ENCODE peak calls at places on chromosomes 16 and 17, in six cellular contexts. L is IMR-90, H is cardiac muscle cell, U is fibroblast of mammary gland, O is HCT116, P is A549. D is an unnamed sample.

GRCh38 chr16:26058326-26058725 is 366.6 kb downstream of the HS3ST4 start:
- DNase-seq in P (no peak), U (no peak), L (no peak), H (no peak), O (no peak), D (no peak)

GRCh38 chr17:1515640-1516402 is 591 bp downstream of the INPP5K start:
- DNase-seq in O (peak; percentile 51), L (peak; percentile 91), H (peak; percentile 78), P (peak; percentile 91), U (peak; percentile 87), D (peak; percentile 90)

GRCh38 chr17:5942687-5943086 is 127.5 kb upstream of the WSCD1 start:
- DNase-seq in L (no peak), P (no peak), U (no peak), H (peak; percentile 17), O (no peak), D (no peak)

GRCh38 chr17:68020451-68020779 is 15.1 kb upstream of the KPNA2 start:
- DNase-seq in U (peak; percentile 10), L (no peak), P (no peak), O (no peak), H (no peak), D (no peak)

GRCh38 chr17:15101175-15101574 is 164.0 kb downstream of the PMP22 start:
- DNase-seq in H (no peak), U (no peak), L (no peak), O (no peak), P (no peak), D (no peak)

GRCh38 chr17:27782791-27783206 is 17.5 kb downstream of the NOS2 start:
- DNase-seq in P (no peak), O (no peak), U (no peak), L (no peak), H (no peak), D (no peak)

GRCh38 chr16:29984137-29984763 is 10.6 kb downstream of the TAOK2 start:
- DNase-seq in P (no peak), H (no peak), L (no peak), U (no peak), O (no peak), D (no peak)

GRCh38 chr17:1110844-1111598 is 68.8 kb downstream of the ABR start:
- DNase-seq in H (peak; percentile 50), U (peak; percentile 85), O (peak; percentile 88), L (peak; percentile 91), P (peak; percentile 90), D (peak; percentile 82)

GRCh38 chr17:65485388-65486299 is 75.8 kb downstream of the AXIN2 start:
- DNase-seq in L (no peak), O (no peak), P (no peak), H (no peak), U (peak; percentile 18), D (no peak)

GRCh38 chr16:77298638-77299360 is 99.6 kb downstream of the SYCE1L start:
- DNase-seq in O (no peak), P (peak; percentile 52), H (no peak), L (peak; percentile 88), U (peak; percentile 95), D (peak; percentile 94)

GRCh38 chr17:20982589-20983358 is 60.0 kb downstream of the USP22 start:
- DNase-seq in L (no peak), U (no peak), O (no peak), P (no peak), H (no peak), D (no peak)

GRCh38 chr16:2785101-2785991 is 2.0 kb downstream of the PRSS33 start:
- DNase-seq in U (no peak), P (no peak), H (no peak), O (no peak), L (no peak), D (no peak)

DNA sequence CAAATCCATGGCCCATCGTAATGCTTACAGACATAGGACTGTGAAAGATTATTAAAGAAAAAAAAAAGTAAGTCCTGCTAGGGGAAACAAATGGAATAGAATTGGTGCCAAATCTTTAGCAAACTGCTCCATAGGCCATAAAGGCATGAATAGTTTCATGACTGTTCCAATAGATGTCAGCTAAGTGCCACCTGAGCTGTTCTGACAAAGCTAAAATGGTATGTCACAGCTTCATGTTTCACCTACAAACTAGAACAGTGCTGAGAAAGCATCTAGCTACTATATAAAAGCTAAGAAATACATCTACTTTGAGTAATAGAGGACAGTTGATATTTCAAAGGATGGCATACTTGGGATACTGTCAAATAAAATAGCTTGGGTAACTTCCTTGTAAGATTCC is 771.6 kb upstream of the CA10 start:
- DNase-seq in O (no peak), P (no peak), U (no peak), H (no peak), L (no peak), D (no peak)
- H3K4me3 ChIP-seq in O (no peak overlapping the region), P (no peak overlapping the region), U (no peak overlapping the region), H (no peak overlapping the region), L (no peak overlapping the region), D (no peak overlapping the region)

GRCh38 chr17:11268176-11268575 is 27.2 kb downstream of the SHISA6 start:
- DNase-seq in H (no peak), L (no peak), U (no peak), P (no peak), O (no peak), D (no peak)

GRCh38 chr17:11269210-11269609 is 28.2 kb downstream of the SHISA6 start:
- DNase-seq in H (no peak), P (no peak), U (no peak), L (no peak), O (no peak), D (no peak)

GRCh38 chr17:11264183-11264871 is 23.3 kb downstream of the SHISA6 start:
- DNase-seq in P (peak; percentile 15), U (peak; percentile 3), O (peak; percentile 0), L (no peak), H (no peak), D (no peak)
- TF ChIP-seq CTCF in P (peak; percentile 21), U (peak; percentile 27), O (peak; percentile 56), L (no peak), H (no peak), D (peak; percentile 15)

GRCh38 chr16:46891910-46892309 is 7.7 kb downstream of the GPT2 start:
- DNase-seq in U (no peak), O (no peak), L (no peak), H (no peak), P (no peak), D (no peak)

GRCh38 chr16:46895399-46896313 is 11.5 kb downstream of the GPT2 start:
- DNase-seq in P (no peak), H (no peak), U (no peak), O (no peak), L (no peak), D (no peak)

GRCh38 chr16:46896314-46896968 is 12.3 kb downstream of the GPT2 start:
- DNase-seq in P (no peak), O (no peak), L (peak; percentile 29), U (peak; percentile 41), H (no peak), D (no peak)

GRCh38 chr16:46897471-46897870 is 13.3 kb downstream of the GPT2 start:
- DNase-seq in U (no peak), P (no peak), O (no peak), H (no peak), L (no peak), D (no peak)

GRCh38 chr16:46894011-46894672 is 10.0 kb downstream of the GPT2 start:
- DNase-seq in P (no peak), H (no peak), U (peak; percentile 44), L (peak; percentile 7), O (no peak), D (no peak)
- H3K4me3 ChIP-seq in P (no peak overlapping the region), H (no peak overlapping the region), U (no peak overlapping the region), L (no peak overlapping the region), O (no peak overlapping the region), D (no peak overlapping the region)

GRCh38 chr17:17500999-17501605 is 4.9 kb upstream of the RASD1 start:
- DNase-seq in P (no peak), H (no peak), O (no peak), L (no peak), U (no peak), D (no peak)
- TF ChIP-seq CTCF in P (no peak), H (no peak), O (peak; percentile 53), L (no peak), U (peak; percentile 17), D (no peak)

DNA sequence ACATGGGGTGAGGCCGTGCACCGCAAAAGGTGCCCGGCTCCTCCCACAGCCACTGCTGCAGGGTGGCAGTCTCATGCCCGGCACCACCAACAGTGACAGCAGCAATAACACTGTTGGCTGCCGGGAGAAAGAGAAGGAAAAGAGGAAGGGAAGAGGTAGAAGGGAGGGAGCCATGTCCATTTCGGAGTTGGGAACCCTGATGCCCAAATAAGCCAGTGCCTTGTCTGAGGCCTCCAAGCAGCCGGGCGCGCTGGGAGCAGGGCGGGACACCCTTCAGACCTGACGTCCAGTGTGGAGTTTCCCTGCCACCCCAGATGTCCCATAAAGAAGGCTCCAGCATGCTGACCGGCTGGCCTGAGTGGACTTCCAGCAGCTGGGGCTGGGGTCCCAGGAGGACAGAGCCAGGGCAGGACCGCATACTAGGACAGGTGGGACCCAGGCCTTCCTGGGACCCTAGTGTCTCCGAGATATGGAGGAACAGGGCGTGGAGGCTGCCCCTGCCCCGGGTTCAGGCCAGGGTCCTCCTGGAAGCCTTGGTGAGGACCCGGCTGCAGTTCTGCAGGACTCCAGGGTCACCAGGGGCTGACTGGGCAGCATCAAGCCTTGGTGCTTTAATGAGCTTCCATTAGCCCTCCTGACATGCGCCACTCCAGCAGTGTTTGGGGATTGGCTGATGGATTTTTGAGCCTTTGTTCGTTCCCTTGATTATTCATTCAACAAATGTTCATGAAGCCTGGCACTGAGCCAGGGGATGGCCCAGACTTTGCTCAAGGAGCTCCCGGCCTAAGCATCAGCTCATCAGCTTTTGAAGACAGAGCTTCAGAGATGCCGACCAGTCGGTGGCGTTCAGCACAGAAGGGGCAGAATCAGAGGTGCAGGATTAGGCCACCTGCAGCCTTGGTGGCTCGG is 223.6 kb upstream of the CIBAR2 start:
- DNase-seq in P (no peak), H (no peak), L (peak; percentile 52), O (no peak), U (peak; percentile 50), D (no peak)
- H3K4me3 ChIP-seq in P (no peak overlapping the region), H (no peak overlapping the region), L (no peak overlapping the region), O (no peak overlapping the region), U (no peak overlapping the region), D (no peak overlapping the region)

DNA sequence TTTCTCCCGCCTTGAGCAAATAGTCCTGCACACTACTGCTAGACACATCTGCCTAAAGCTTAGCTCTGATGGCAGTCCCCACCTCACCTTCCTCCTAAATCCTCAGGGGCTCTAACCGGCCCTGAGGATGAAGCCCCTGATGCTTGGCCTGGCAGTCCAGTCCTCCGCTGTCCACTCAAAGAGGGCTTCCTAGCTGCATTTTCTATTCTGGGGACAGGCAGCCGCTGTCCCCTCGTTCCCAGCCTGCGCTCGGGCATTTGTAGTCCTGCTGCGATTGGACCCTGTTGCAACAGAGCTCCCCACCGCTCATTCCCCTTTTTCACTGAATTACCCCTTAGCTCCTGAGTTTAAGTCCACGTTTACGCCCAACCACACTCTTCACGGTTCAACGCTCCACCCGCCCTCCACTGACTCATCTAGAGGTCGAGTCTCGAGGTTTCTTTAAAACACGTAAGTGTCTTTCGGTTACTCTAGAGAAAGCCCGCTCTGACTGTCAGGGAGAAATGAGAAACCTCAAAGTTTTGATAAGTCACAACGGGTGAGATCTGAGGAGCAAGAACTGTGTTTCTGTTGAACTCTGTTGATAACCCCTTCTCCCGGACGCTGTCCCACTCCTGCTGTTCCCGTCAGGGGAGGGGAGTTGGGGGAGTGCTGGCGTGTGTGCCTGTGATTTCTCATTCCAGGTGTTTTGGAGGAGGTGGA is 4.5 kb downstream of the CCR7 start:
- DNase-seq in U (peak; percentile 84), H (no peak), P (no peak), O (no peak), L (peak; percentile 57), D (no peak)
- TF ChIP-seq CTCF in U (no peak), H (no peak), P (no peak), O (no peak), L (no peak), D (no peak)

GRCh38 chr17:29019475-29020181 is 13.8 kb upstream of the SEZ6 start:
- DNase-seq in U (no peak), O (no peak), L (no peak), H (peak; percentile 36), P (no peak), D (no peak)
- H3K4me3 ChIP-seq in U (no peak overlapping the region), O (no peak overlapping the region), L (no peak overlapping the region), H (no peak overlapping the region), P (no peak overlapping the region), D (no peak overlapping the region)